ENCODE peak calls at places on chromosome 1, in seven cellular contexts. K, Y, R, Q, M, V and N are unnamed samples.

GRCh38 chr1:29876902-29877301 is 640.6 kb downstream of the PTPRU start:
- DNase-seq in R (no peak), M (no peak), K (no peak), V (no peak), Q (no peak), Y (no peak), N (no peak)

GRCh38 chr1:67650061-67650460 is 34.9 kb upstream of the GADD45A start:
- DNase-seq in Q (no peak), V (no peak), R (no peak), M (no peak), Y (no peak), K (no peak), N (no peak)

GRCh38 chr1:31723828-31724359 is 20.1 kb upstream of the COL16A1 start:
- DNase-seq in Q (no peak), R (peak), K (peak), Y (peak), V (peak), M (peak), N (peak)

GRCh38 chr1:164602142-164602429 is 43.1 kb downstream of the PBX1 start:
- DNase-seq in Y (peak), V (no peak), R (no peak), M (peak), K (no peak), Q (no peak), N (no peak)

GRCh38 chr1:243582321-243582720 is 267.7 kb downstream of the AKT3 start:
- DNase-seq in K (no peak), M (peak), Y (no peak), V (peak), R (no peak), Q (no peak), N (no peak)

GRCh38 chr1:155938220-155938627 is 3.2 kb upstream of the RXFP4 start:
- DNase-seq in R (no peak), M (peak), Q (no peak), K (peak), Y (no peak), V (peak), N (no peak)

GRCh38 chr1:86156571-86157455 is at the start of gene COL24A1:
- DNase-seq in V (peak), R (no peak), Q (no peak), Y (peak), K (no peak), M (peak), N (peak)

GRCh38 chr1:228736844-228737415 is 1.7 kb downstream of the RHOU start:
- DNase-seq in V (no peak), R (no peak), Y (no peak), Q (no peak), M (no peak), K (no peak), N (no peak)

GRCh38 chr1:222390181-222390580 is 157.7 kb downstream of the HHIPL2 start:
- DNase-seq in V (peak), Q (no peak), K (no peak), M (no peak), R (no peak), Y (no peak), N (no peak)

GRCh38 chr1:46248122-46248920 is 758 bp downstream of the RAD54L start:
- DNase-seq in V (no peak), Q (no peak), R (no peak), K (peak), M (peak), Y (no peak), N (no peak)

GRCh38 chr1:223712184-223712855 is at the start of gene CAPN2:
- DNase-seq in R (peak), K (peak), Q (peak), Y (peak), M (peak), V (peak), N (peak)

GRCh38 chr1:43423672-43424550 is 29.8 kb downstream of the HYI start:
- DNase-seq in Y (no peak), V (no peak), Q (no peak), M (no peak), K (no peak), R (no peak), N (no peak)

GRCh38 chr1:185823471-185823870 is 89.3 kb downstream of the HMCN1 start:
- DNase-seq in V (peak), K (no peak), Y (no peak), R (no peak), Q (no peak), M (no peak), N (no peak)

GRCh38 chr1:115257596-115257995 is 80.5 kb downstream of the NGF start:
- DNase-seq in Q (no peak), K (no peak), M (no peak), Y (no peak), V (no peak), R (no peak), N (no peak)

GRCh38 chr1:117671781-117672501 is 66.1 kb downstream of the TENT5C start:
- DNase-seq in R (no peak), Q (no peak), K (no peak), Y (no peak), M (no peak), V (peak), N (no peak)

GRCh38 chr1:203124011-203124410 is 3.5 kb upstream of the ADORA1 start:
- DNase-seq in M (no peak), Q (no peak), Y (no peak), R (no peak), V (no peak), K (no peak), N (no peak)